ENCODE peak calls at places on chromosomes 12 and 14, in nine cellular contexts. D is WTC11; B is activated CD8-positive, alpha-beta memory T cell treated with anti-CD3 and anti-CD28 coated beads for 4 hours; W is NCI-H345; V is non-pigmented ciliary epithelial cell; L is nephron progenitor cell; K is upper lobe of left lung; E is right lobe of liver; M is hippocampal formation. P is an unnamed sample.
A peak's percentile ranks its signal among the peaks of the same experiment; 100 is the strongest.

GRCh38 chr14:59707778-59708635 is 131.4 kb upstream of the CCDC175 start:
- DNase-seq in D (no peak), B (no peak), W (no peak), V (no peak), L (no peak), K (no peak), E (peak; percentile 58), M (no peak), P (no peak)

GRCh38 chr12:32535260-32535999 is 136.1 kb downstream of the FGD4 start:
- DNase-seq in D (peak; percentile 46), B (no peak), W (peak; percentile 85), V (no peak), L (peak; percentile 18), K (no peak), E (peak; percentile 88), M (peak; percentile 79), P (peak; percentile 75)

GRCh38 chr14:26531894-26532293 is 65.9 kb downstream of the NOVA1 start:
- DNase-seq in D (no peak), B (no peak), W (no peak), V (peak; percentile 35), L (no peak), K (no peak), E (no peak), M (no peak), P (no peak)

GRCh38 chr14:35808076-35808657 is 928 bp downstream of the RALGAPA1 start:
- DNase-seq in D (peak; percentile 32), B (no peak), W (peak; percentile 49), V (no peak), L (peak; percentile 18), K (no peak), E (no peak), M (no peak), P (no peak)

GRCh38 chr12:46921048-46921753 is 95.4 kb upstream of the SLC38A4 start:
- DNase-seq in D (no peak), B (no peak), W (no peak), V (no peak), L (no peak), K (no peak), E (no peak), M (no peak), P (no peak)

GRCh38 chr12:132597333-132598283 is 12.8 kb downstream of the LRCOL1 start:
- DNase-seq in D (peak; percentile 23), B (no peak), W (peak; percentile 65), V (no peak), L (peak; percentile 72), K (peak; percentile 83), E (no peak), M (no peak), P (no peak)

GRCh38 chr12:26648999-26649398 is 184.0 kb downstream of the ITPR2 start:
- DNase-seq in D (no peak), B (no peak), W (no peak), V (no peak), L (no peak), K (no peak), E (no peak), M (no peak), P (no peak)

GRCh38 chr12:130611026-130611905 is 104.8 kb downstream of the RIMBP2 start:
- DNase-seq in D (no peak), B (no peak), W (no peak), V (no peak), L (no peak), K (peak; percentile 61), E (no peak), M (no peak), P (no peak)

GRCh38 chr12:121283388-121283787 is 13.1 kb downstream of the CAMKK2 start:
- DNase-seq in D (no peak), B (no peak), W (no peak), V (no peak), L (no peak), K (no peak), E (peak; percentile 1), M (no peak), P (no peak)

GRCh38 chr12:101759396-101760047 is 20.3 kb upstream of the SYCP3 start:
- DNase-seq in D (no peak), B (no peak), W (peak; percentile 43), V (no peak), L (no peak), K (no peak), E (no peak), M (no peak), P (no peak)

GRCh38 chr12:130748786-130749185 is 32.7 kb upstream of the RIMBP2 start:
- DNase-seq in D (no peak), B (no peak), W (no peak), V (no peak), L (no peak), K (no peak), E (no peak), M (no peak), P (no peak)

GRCh38 chr12:27772328-27773049 is 7.5 kb upstream of the KLHL42 start:
- DNase-seq in D (no peak), B (no peak), W (no peak), V (no peak), L (no peak), K (no peak), E (no peak), M (no peak), P (no peak)